ENCODE peak calls at places on chromosomes 7 and 10, in ten cellular contexts. M is osteocyte, H is GM10248, F is suprapubic skin, P is heart right ventricle, L is gastrocnemius medialis, O is choroid plexus epithelial cell, Y is AG04450, K is right atrium auricular region, S is psoas muscle. X is an unnamed sample.

GRCh38 chr7:10412426-10413019 is 561.1 kb upstream of the PHF14 start:
- DNase-seq in P (no peak), Y (no peak), L (no peak), O (peak), F (no peak), S (no peak), K (no peak), H (peak), M (no peak), X (no peak)

GRCh38 chr7:133860628-133861135 is 266.5 kb upstream of the LRGUK start:
- DNase-seq in L (no peak), Y (no peak), S (no peak), O (no peak), H (no peak), K (no peak), F (no peak), M (no peak), P (no peak), X (no peak)

GRCh38 chr7:18896343-18896975 is 221.0 kb downstream of the TWIST1 start:
- DNase-seq in M (no peak), L (no peak), P (no peak), Y (no peak), F (no peak), O (peak), S (no peak), K (no peak), H (no peak), X (no peak)

GRCh38 chr10:24617771-24618396 is 105.8 kb downstream of the ARHGAP21 start:
- DNase-seq in M (no peak), Y (no peak), O (peak), L (peak), H (peak), F (no peak), K (no peak), S (peak), P (peak), X (peak)

GRCh38 chr10:102196893-102197292 is 29.2 kb upstream of the ELOVL3 start:
- DNase-seq in Y (no peak), P (no peak), O (no peak), L (no peak), K (no peak), F (no peak), H (peak), S (no peak), M (no peak), X (no peak)

GRCh38 chr10:43852141-43852540 is 203.5 kb upstream of the ZNF32 start:
- DNase-seq in L (no peak), F (no peak), Y (no peak), M (no peak), K (no peak), P (no peak), O (no peak), S (no peak), H (no peak), X (no peak)

GRCh38 chr10:44281089-44281613 is 103.7 kb downstream of the CXCL12 start:
- DNase-seq in Y (no peak), F (peak), M (no peak), P (peak), O (no peak), L (peak), K (no peak), S (peak), H (no peak), X (no peak)

GRCh38 chr7:138970979-138971378 is 10.2 kb downstream of the KIAA1549 start:
- DNase-seq in P (no peak), O (no peak), L (no peak), Y (no peak), M (no peak), K (no peak), F (peak), H (no peak), S (no peak), X (no peak)

GRCh38 chr7:103398488-103398887 is 47.5 kb downstream of the SLC26A5 start:
- DNase-seq in P (no peak), M (no peak), S (no peak), O (no peak), Y (no peak), L (no peak), K (no peak), H (no peak), F (no peak), X (no peak)

GRCh38 chr7:80047032-80047431 is 87.6 kb upstream of the GNAI1 start:
- DNase-seq in M (no peak), O (no peak), P (no peak), L (no peak), K (no peak), F (no peak), Y (no peak), H (no peak), S (no peak), X (no peak)

GRCh38 chr7:80044796-80045195 is 89.8 kb upstream of the GNAI1 start:
- DNase-seq in M (no peak), Y (no peak), F (no peak), L (no peak), S (no peak), K (no peak), H (no peak), P (no peak), O (no peak), X (no peak)

GRCh38 chr7:80053098-80053497 is 81.5 kb upstream of the GNAI1 start:
- DNase-seq in H (no peak), S (no peak), M (no peak), P (no peak), K (no peak), Y (no peak), O (no peak), F (no peak), L (no peak), X (no peak)

DNA sequence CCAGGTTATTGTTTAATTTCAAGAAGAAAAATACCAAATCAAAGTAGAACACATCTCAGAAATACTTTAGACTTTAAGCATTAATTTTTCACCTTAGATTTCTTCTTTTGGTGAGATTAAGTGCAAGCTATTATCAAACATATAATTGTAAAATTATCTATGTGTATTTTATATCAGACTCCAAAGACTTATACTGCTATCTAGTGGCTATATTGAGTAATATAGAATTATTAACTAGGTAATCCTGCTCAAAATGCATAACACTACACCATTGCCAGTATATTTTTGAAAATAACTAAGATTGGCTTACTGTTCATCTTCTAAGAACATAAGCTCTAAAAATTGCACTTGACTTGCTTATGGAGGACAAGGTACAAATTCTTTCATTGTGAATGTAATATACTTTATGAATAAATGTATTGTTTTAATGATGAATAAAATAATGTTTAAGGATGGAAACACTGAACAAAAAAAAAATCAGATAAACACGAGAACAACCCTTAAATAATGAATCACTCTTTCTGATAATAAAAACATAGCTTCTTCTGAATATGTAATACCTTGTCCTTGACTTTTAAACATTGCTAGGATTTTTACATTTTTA is 86.7 kb upstream of the GNAI1 start:
- DNase-seq in H (no peak), F (no peak), P (no peak), O (peak), Y (no peak), S (no peak), M (no peak), K (no peak), L (no peak), X (no peak)
- TF ChIP-seq CTCF in H (no peak), F (no peak), P (peak), O (peak), Y (peak), S (no peak), M (peak), K (peak), L (no peak), X (no peak)

GRCh38 chr7:128059143-128059975 is 28.1 kb upstream of the LRRC4 start:
- DNase-seq in H (no peak), Y (no peak), L (no peak), M (no peak), O (no peak), S (no peak), K (no peak), F (no peak), P (no peak), X (no peak)

GRCh38 chr7:128056901-128057300 is 25.7 kb upstream of the LRRC4 start:
- DNase-seq in O (peak), P (no peak), Y (peak), K (no peak), F (no peak), H (no peak), S (no peak), L (no peak), M (no peak), X (no peak)

GRCh38 chr7:128060018-128060417 is 28.8 kb upstream of the LRRC4 start:
- DNase-seq in S (no peak), K (no peak), F (no peak), P (no peak), L (no peak), M (no peak), O (no peak), H (no peak), Y (no peak), X (no peak)

GRCh38 chr7:128055668-128056067 is 24.4 kb upstream of the LRRC4 start:
- DNase-seq in S (no peak), Y (no peak), H (no peak), M (no peak), F (no peak), O (peak), L (no peak), K (no peak), P (no peak), X (no peak)

DNA sequence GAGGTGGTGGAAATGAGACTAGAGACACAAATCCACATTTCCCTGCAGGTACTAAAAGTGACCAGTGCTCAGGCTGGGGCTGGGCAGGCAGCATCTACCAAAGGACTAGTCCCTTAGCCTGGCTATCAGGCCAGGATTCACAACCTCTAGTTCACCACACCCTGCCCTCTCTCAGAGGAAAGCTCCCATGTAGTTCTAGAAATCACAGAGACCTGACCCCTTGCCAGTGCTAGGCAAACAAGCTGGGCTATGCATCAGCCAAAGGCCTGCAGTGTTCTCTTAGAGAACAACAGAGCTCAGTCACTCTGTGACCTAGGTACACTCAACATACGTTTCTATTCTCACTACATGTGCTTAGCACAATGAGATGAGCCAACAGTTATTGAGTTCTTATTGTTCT is 26.7 kb upstream of the LRRC4 start:
- DNase-seq in L (no peak), M (no peak), F (no peak), P (no peak), H (no peak), K (no peak), Y (no peak), S (no peak), O (no peak), X (no peak)
- TF ChIP-seq CTCF in L (no peak), M (no peak), F (no peak), P (no peak), H (no peak), K (no peak), Y (no peak), S (no peak), O (no peak), X (no peak)

DNA sequence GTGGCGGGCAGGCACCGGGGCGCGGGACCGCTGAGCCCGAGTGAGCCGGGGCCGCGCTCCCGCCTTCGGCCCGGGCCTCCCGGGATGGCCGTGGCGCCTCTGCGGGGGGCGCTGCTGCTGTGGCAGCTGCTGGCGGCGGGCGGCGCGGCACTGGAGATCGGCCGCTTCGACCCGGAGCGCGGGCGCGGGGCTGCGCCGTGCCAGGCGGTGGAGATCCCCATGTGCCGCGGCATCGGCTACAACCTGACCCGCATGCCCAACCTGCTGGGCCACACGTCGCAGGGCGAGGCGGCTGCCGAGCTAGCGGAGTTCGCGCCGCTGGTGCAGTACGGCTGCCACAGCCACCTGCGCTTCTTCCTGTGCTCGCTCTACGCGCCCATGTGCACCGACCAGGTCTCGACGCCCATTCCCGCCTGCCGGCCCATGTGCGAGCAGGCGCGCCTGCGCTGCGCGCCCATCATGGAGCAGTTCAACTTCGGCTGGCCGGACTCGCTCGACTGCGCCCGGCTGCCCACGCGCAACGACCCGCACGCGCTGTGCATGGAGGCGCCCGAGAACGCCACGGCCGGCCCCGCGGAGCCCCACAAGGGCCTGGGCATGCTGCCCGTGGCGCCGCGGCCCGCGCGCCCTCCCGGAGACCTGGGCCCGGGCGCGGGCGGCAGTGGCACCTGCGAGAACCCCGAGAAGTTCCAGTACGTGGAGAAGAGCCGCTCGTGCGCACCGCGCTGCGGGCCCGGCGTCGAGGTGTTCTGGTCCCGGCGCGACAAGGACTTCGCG is 534 bp downstream of the FZD9 start:
- DNase-seq in M (no peak), H (no peak), P (no peak), Y (no peak), L (no peak), F (no peak), K (no peak), S (no peak), O (no peak), X (no peak)
- TF ChIP-seq CTCF in M (no peak), H (no peak), P (no peak), Y (no peak), L (no peak), F (no peak), K (no peak), S (no peak), O (no peak), X (no peak)

DNA sequence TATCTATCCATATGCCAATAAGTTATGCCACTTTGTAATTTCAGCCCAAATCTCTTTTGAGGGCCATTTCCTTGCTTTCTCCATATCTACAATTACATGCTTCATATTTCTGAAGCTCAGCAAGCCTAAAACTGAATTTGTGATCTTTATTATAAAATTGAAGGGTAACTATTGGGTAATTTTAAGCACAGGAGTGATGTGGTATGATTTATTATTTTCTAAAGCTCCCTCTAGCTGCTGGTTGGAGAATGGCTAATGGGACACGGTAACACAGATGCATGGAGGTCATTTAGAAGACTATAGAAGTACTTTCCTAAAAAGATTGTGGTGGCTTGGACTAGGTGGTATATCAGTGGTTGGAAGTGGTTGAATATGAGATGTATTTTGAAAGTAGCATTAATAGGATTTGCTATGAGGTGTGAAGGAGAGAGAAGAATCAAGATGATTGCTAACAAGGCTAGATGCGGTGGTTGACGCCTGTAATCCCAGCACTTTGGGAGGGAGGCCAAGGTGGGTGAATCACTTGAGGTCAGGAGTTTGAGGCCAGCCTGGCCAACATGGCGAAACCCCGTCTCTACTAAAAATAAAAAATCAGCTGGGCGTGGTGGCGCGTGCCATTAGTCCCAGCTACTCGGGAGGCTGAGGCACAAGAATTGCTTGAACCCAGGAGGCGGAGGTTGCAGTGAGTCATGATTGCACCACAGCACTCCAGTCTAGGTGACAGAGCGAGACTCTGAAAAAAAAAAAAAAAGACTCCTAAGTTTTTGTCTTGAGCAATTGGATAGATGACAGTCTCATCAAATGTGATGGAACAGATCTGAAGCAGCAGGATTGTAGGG is 13.9 kb downstream of the KLHDC10 start:
- DNase-seq in K (no peak), S (peak), Y (no peak), L (peak), F (no peak), O (peak), P (no peak), M (no peak), H (no peak), X (no peak)
- TF ChIP-seq CTCF in K (peak), S (peak), Y (peak), L (no peak), F (no peak), O (peak), P (peak), M (peak), H (peak), X (peak)

X was measured in transverse colon.